ENCODE peak calls at places on chromosomes 13 and 19, in seven cellular contexts. One of them, this sample, is unnamed. For H3K4me1, the result is how much of the 10 kb centered on the place peaks cover.

GRCh38 chr13:99766641-99767045 is 204.9 kb downstream of the ZIC5 start:
- DNase-seq in PC-9: no peak
- DNase-seq in tibial nerve: no peak
- DNase-seq in ascending aorta: no peak
- DNase-seq in ovary: no peak
- DNase-seq in naive thymus-derived CD4-positive, alpha-beta T cell: no peak
- DNase-seq in left lung: no peak
- DNase-seq in this sample: no peak

GRCh38 chr19:11482384-11483050 is 1.7 kb upstream of the ELAVL3 start:
- DNase-seq in PC-9: peak
- DNase-seq in tibial nerve: peak
- DNase-seq in ascending aorta: peak
- DNase-seq in ovary: peak
- DNase-seq in naive thymus-derived CD4-positive, alpha-beta T cell: peak
- DNase-seq in left lung: peak
- DNase-seq in this sample: no peak

GRCh38 chr13:70108276-70108845 is at the start of gene KLHL1:
- DNase-seq in PC-9: no peak
- DNase-seq in tibial nerve: no peak
- DNase-seq in ascending aorta: no peak
- DNase-seq in ovary: no peak
- DNase-seq in naive thymus-derived CD4-positive, alpha-beta T cell: no peak
- DNase-seq in left lung: no peak
- DNase-seq in this sample: no peak

GRCh38 chr13:93689333-93689732 is 462.7 kb downstream of the GPC6 start:
- DNase-seq in PC-9: no peak
- DNase-seq in tibial nerve: no peak
- DNase-seq in ascending aorta: no peak
- DNase-seq in ovary: no peak
- DNase-seq in naive thymus-derived CD4-positive, alpha-beta T cell: no peak
- DNase-seq in left lung: no peak
- DNase-seq in this sample: no peak

GRCh38 chr13:80873589-80873988 is 532.7 kb upstream of the SPRY2 start:
- DNase-seq in PC-9: no peak
- DNase-seq in tibial nerve: no peak
- DNase-seq in ascending aorta: no peak
- DNase-seq in ovary: no peak
- DNase-seq in naive thymus-derived CD4-positive, alpha-beta T cell: no peak
- DNase-seq in left lung: no peak
- DNase-seq in this sample: peak

GRCh38 chr13:112808377-112809140 is 118.7 kb downstream of the ATP11A start:
- DNase-seq in PC-9: no peak
- DNase-seq in tibial nerve: no peak
- DNase-seq in ascending aorta: no peak
- DNase-seq in ovary: no peak
- DNase-seq in naive thymus-derived CD4-positive, alpha-beta T cell: no peak
- DNase-seq in left lung: no peak
- DNase-seq in this sample: no peak

GRCh38 chr13:23598371-23598770 is 28.2 kb downstream of the TNFRSF19 start:
- DNase-seq in PC-9: no peak
- DNase-seq in tibial nerve: no peak
- DNase-seq in ascending aorta: no peak
- DNase-seq in ovary: no peak
- DNase-seq in naive thymus-derived CD4-positive, alpha-beta T cell: no peak
- DNase-seq in left lung: no peak
- DNase-seq in this sample: no peak

GRCh38 chr13:114119196-114119595 is 13.2 kb downstream of the RASA3 start:
- DNase-seq in PC-9: no peak
- DNase-seq in tibial nerve: no peak
- DNase-seq in ascending aorta: no peak
- DNase-seq in ovary: no peak
- DNase-seq in naive thymus-derived CD4-positive, alpha-beta T cell: peak
- DNase-seq in left lung: no peak
- DNase-seq in this sample: peak

GRCh38 chr13:34543836-34544235 is 398.2 kb upstream of the NBEA start:
- DNase-seq in PC-9: no peak
- DNase-seq in tibial nerve: no peak
- DNase-seq in ascending aorta: no peak
- DNase-seq in ovary: no peak
- DNase-seq in naive thymus-derived CD4-positive, alpha-beta T cell: no peak
- DNase-seq in left lung: no peak
- DNase-seq in this sample: no peak

GRCh38 chr19:47729799-47730520 is 15.4 kb upstream of the NOP53 start:
- DNase-seq in PC-9: peak
- DNase-seq in tibial nerve: peak
- DNase-seq in ascending aorta: no peak
- DNase-seq in ovary: peak
- DNase-seq in naive thymus-derived CD4-positive, alpha-beta T cell: no peak
- DNase-seq in left lung: peak
- DNase-seq in this sample: peak

GRCh38 chr19:54646331-54646841 is 16.1 kb downstream of the LILRB1 start:
- DNase-seq in PC-9: no peak
- DNase-seq in tibial nerve: no peak
- DNase-seq in ascending aorta: no peak
- DNase-seq in ovary: no peak
- DNase-seq in naive thymus-derived CD4-positive, alpha-beta T cell: no peak
- DNase-seq in left lung: no peak
- DNase-seq in this sample: no peak

GRCh38 chr13:98800078-98800477 is 47.6 kb upstream of the SLC15A1 start:
- DNase-seq in PC-9: no peak
- DNase-seq in tibial nerve: no peak
- DNase-seq in ascending aorta: no peak
- DNase-seq in ovary: no peak
- DNase-seq in naive thymus-derived CD4-positive, alpha-beta T cell: no peak
- DNase-seq in left lung: no peak
- DNase-seq in this sample: no peak

DNA sequence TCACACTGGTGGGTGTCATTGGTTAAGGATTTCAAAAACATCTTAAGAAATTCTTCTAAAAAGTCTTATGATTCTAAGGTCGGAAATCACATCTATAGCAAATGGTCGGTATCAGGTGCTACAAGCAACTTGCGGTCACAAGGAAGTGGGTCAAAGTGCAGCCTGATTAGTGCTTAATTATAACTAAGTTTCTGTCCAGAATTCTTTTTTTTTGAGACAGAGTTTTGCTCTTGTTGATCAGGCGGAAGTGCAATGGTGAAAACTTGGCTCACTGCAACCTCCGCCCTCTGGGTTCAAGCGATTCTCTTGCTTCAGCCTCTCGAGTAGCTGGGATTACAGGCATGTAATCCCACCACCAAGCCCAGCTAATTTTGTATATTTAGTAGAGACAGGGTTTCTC is 1.2 kb upstream of the GDF15 start:
- DNase-seq in PC-9: peak
- DNase-seq in tibial nerve: no peak
- DNase-seq in ascending aorta: no peak
- DNase-seq in ovary: no peak
- DNase-seq in naive thymus-derived CD4-positive, alpha-beta T cell: no peak
- DNase-seq in left lung: no peak
- DNase-seq in this sample: no peak
- H3K4me1 ChIP-seq in PC-9: under half
- H3K4me1 ChIP-seq in tibial nerve: under half
- H3K4me1 ChIP-seq in ascending aorta: under half
- H3K4me1 ChIP-seq in ovary: under half
- H3K4me1 ChIP-seq in naive thymus-derived CD4-positive, alpha-beta T cell: under half
- H3K4me1 ChIP-seq in left lung: under half
- H3K4me1 ChIP-seq in this sample: under half

GRCh38 chr19:38844093-38844686 is 5.6 kb downstream of the HNRNPL start:
- DNase-seq in PC-9: no peak
- DNase-seq in tibial nerve: no peak
- DNase-seq in ascending aorta: no peak
- DNase-seq in ovary: no peak
- DNase-seq in naive thymus-derived CD4-positive, alpha-beta T cell: no peak
- DNase-seq in left lung: no peak
- DNase-seq in this sample: no peak
- H3K4me1 ChIP-seq in PC-9: under half
- H3K4me1 ChIP-seq in tibial nerve: under half
- H3K4me1 ChIP-seq in ascending aorta: under half
- H3K4me1 ChIP-seq in ovary: under half
- H3K4me1 ChIP-seq in naive thymus-derived CD4-positive, alpha-beta T cell: half or more
- H3K4me1 ChIP-seq in left lung: under half
- H3K4me1 ChIP-seq in this sample: under half

GRCh38 chr13:106919093-106919492 is 351.2 kb upstream of the ARGLU1 start:
- DNase-seq in PC-9: no peak
- DNase-seq in tibial nerve: no peak
- DNase-seq in ascending aorta: no peak
- DNase-seq in ovary: no peak
- DNase-seq in naive thymus-derived CD4-positive, alpha-beta T cell: no peak
- DNase-seq in left lung: no peak
- DNase-seq in this sample: peak
- H3K4me1 ChIP-seq in PC-9: under half
- H3K4me1 ChIP-seq in tibial nerve: under half
- H3K4me1 ChIP-seq in ascending aorta: under half
- H3K4me1 ChIP-seq in ovary: under half
- H3K4me1 ChIP-seq in naive thymus-derived CD4-positive, alpha-beta T cell: under half
- H3K4me1 ChIP-seq in left lung: under half
- H3K4me1 ChIP-seq in this sample: under half

GRCh38 chr13:41004875-41005693 is 14.0 kb downstream of the ELF1 start:
- DNase-seq in PC-9: no peak
- DNase-seq in tibial nerve: no peak
- DNase-seq in ascending aorta: no peak
- DNase-seq in ovary: no peak
- DNase-seq in naive thymus-derived CD4-positive, alpha-beta T cell: peak
- DNase-seq in left lung: no peak
- DNase-seq in this sample: no peak
- H3K4me1 ChIP-seq in PC-9: half or more
- H3K4me1 ChIP-seq in tibial nerve: under half
- H3K4me1 ChIP-seq in ascending aorta: under half
- H3K4me1 ChIP-seq in ovary: under half
- H3K4me1 ChIP-seq in naive thymus-derived CD4-positive, alpha-beta T cell: half or more
- H3K4me1 ChIP-seq in left lung: under half
- H3K4me1 ChIP-seq in this sample: under half

GRCh38 chr19:8210660-8211101 is 1.5 kb downstream of the CERS4 start:
- DNase-seq in PC-9: no peak
- DNase-seq in tibial nerve: no peak
- DNase-seq in ascending aorta: no peak
- DNase-seq in ovary: no peak
- DNase-seq in naive thymus-derived CD4-positive, alpha-beta T cell: no peak
- DNase-seq in left lung: no peak
- DNase-seq in this sample: no peak

GRCh38 chr19:8212212-8212611 is 3.0 kb downstream of the CERS4 start:
- DNase-seq in PC-9: no peak
- DNase-seq in tibial nerve: no peak
- DNase-seq in ascending aorta: no peak
- DNase-seq in ovary: no peak
- DNase-seq in naive thymus-derived CD4-positive, alpha-beta T cell: no peak
- DNase-seq in left lung: no peak
- DNase-seq in this sample: no peak

GRCh38 chr19:8213827-8214672 is 4.9 kb downstream of the CERS4 start:
- DNase-seq in PC-9: no peak
- DNase-seq in tibial nerve: no peak
- DNase-seq in ascending aorta: no peak
- DNase-seq in ovary: no peak
- DNase-seq in naive thymus-derived CD4-positive, alpha-beta T cell: no peak
- DNase-seq in left lung: no peak
- DNase-seq in this sample: no peak

GRCh38 chr19:8214802-8215201 is 5.6 kb downstream of the CERS4 start:
- DNase-seq in PC-9: no peak
- DNase-seq in tibial nerve: no peak
- DNase-seq in ascending aorta: no peak
- DNase-seq in ovary: peak
- DNase-seq in naive thymus-derived CD4-positive, alpha-beta T cell: no peak
- DNase-seq in left lung: no peak
- DNase-seq in this sample: no peak

DNA sequence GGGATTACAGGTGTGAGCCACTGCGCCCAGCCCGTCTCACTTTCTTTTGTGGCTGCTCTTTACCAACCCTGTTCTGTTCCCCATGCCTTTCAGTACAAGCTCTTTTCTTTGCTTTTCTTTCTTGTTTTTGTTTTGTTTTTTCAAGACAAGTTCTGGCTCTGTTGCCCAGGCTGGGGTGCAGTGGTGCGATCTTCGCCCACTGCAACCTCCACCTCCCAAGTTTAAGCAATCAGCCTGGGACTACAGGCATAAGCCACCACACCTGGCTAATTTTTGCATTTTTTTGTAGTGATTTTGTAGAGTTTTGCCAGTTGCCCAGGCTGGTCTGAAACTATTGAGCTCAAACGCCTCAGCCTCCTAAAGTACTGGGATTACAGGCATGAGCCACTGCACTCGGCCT is 3.7 kb downstream of the CERS4 start:
- DNase-seq in PC-9: no peak
- DNase-seq in tibial nerve: no peak
- DNase-seq in ascending aorta: no peak
- DNase-seq in ovary: no peak
- DNase-seq in naive thymus-derived CD4-positive, alpha-beta T cell: no peak
- DNase-seq in left lung: no peak
- DNase-seq in this sample: no peak
- H3K4me1 ChIP-seq in PC-9: under half
- H3K4me1 ChIP-seq in tibial nerve: under half
- H3K4me1 ChIP-seq in ascending aorta: under half
- H3K4me1 ChIP-seq in ovary: under half
- H3K4me1 ChIP-seq in naive thymus-derived CD4-positive, alpha-beta T cell: under half
- H3K4me1 ChIP-seq in left lung: under half
- H3K4me1 ChIP-seq in this sample: under half

DNA sequence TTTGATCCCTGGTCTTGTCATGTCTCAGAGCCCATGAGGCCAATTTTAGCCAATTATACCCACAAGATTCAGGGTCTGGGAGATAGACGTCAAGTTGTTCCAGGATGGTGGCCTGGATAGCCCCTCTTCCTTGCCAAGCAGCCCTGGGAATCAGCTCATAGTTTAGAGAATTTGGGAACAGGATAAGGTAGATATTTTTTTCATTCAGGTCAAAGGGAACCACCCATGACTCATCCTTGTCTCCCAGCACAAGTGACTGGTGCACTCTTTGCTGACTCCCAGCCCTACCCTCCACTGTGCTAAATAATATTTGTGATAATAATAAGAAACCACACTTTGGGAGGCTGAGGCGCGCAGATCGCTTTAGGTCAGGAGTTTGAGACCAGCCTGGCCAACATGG is 17.1 kb upstream of the S1PR4 start:
- DNase-seq in PC-9: peak
- DNase-seq in tibial nerve: no peak
- DNase-seq in ascending aorta: no peak
- DNase-seq in ovary: no peak
- DNase-seq in naive thymus-derived CD4-positive, alpha-beta T cell: no peak
- DNase-seq in left lung: no peak
- DNase-seq in this sample: no peak
- H3K4me1 ChIP-seq in PC-9: under half
- H3K4me1 ChIP-seq in tibial nerve: under half
- H3K4me1 ChIP-seq in ascending aorta: under half
- H3K4me1 ChIP-seq in ovary: under half
- H3K4me1 ChIP-seq in naive thymus-derived CD4-positive, alpha-beta T cell: under half
- H3K4me1 ChIP-seq in left lung: under half
- H3K4me1 ChIP-seq in this sample: under half